ENCODE peak calls at places on chromosomes 16 and 17, in ten cellular contexts. P is IMR-90, T is AG04450, S is fibroblast of lung, I is heart right ventricle, J is dorsolateral prefrontal cortex, D is lower lobe of right lung, F is OCI-LY7, N is tibial artery, O is spleen. Q is an unnamed sample.

GRCh38 chr17:18141210-18141803 is 32.8 kb downstream of the MYO15A start:
- DNase-seq in J (peak; percentile 28), S (peak; percentile 70), O (no peak), T (no peak), D (no peak), F (peak; percentile 75), P (peak; percentile 55), I (peak; percentile 46), N (no peak), Q (no peak)

GRCh38 chr16:62041401-62041800 is 5.2 kb upstream of the CDH8 start:
- DNase-seq in P (no peak), F (peak; percentile 8), I (no peak), D (no peak), N (no peak), T (no peak), S (no peak), J (no peak), O (no peak), Q (no peak)

GRCh38 chr16:68590201-68590994 is 51.3 kb downstream of the ZFP90 start:
- DNase-seq in F (peak; percentile 34), J (no peak), S (peak; percentile 46), D (peak; percentile 77), N (no peak), O (peak; percentile 81), T (no peak), I (no peak), P (peak; percentile 7), Q (peak; percentile 88)

GRCh38 chr17:65733314-65733713 is 171.9 kb upstream of the AXIN2 start:
- DNase-seq in I (no peak), P (no peak), S (no peak), T (no peak), N (no peak), O (no peak), F (no peak), D (no peak), J (no peak), Q (no peak)

GRCh38 chr16:28309811-28310311 is 17.5 kb downstream of the SBK1 start:
- DNase-seq in T (no peak), F (no peak), J (no peak), P (no peak), S (no peak), N (no peak), O (peak; percentile 92), D (peak; percentile 72), I (no peak), Q (peak; percentile 80)

GRCh38 chr17:21292867-21293845 is 8.6 kb downstream of the MAP2K3 start:
- DNase-seq in O (no peak), N (no peak), F (no peak), S (no peak), T (no peak), J (no peak), I (no peak), D (peak; percentile 44), P (no peak), Q (no peak)

GRCh38 chr17:44864831-44865230 is 17.1 kb downstream of the HIGD1B start:
- DNase-seq in P (no peak), O (no peak), I (no peak), D (no peak), F (no peak), T (no peak), S (no peak), J (no peak), N (no peak), Q (no peak)

GRCh38 chr17:35930211-35931065 is at the start of gene RDM1:
- DNase-seq in N (peak; percentile 72), T (peak; percentile 8), J (peak; percentile 50), D (peak; percentile 61), O (peak; percentile 87), I (peak; percentile 49), F (peak; percentile 70), S (peak; percentile 45), P (peak; percentile 34), Q (peak; percentile 76)

GRCh38 chr17:73325527-73325842 is 13.7 kb upstream of the CDC42EP4 start:
- DNase-seq in T (no peak), F (no peak), N (peak; percentile 78), I (no peak), O (no peak), D (no peak), J (no peak), P (peak; percentile 63), S (peak; percentile 89), Q (no peak)

GRCh38 chr17:76497979-76498885 is 3.0 kb downstream of the RHBDF2 start:
- DNase-seq in P (peak; percentile 93), D (peak; percentile 74), O (peak; percentile 89), T (peak; percentile 76), N (peak; percentile 93), S (peak; percentile 74), F (no peak), I (peak; percentile 88), J (no peak), Q (peak; percentile 86)

GRCh38 chr17:34389343-34389742 is 26.3 kb upstream of the CCL1 start:
- DNase-seq in O (no peak), F (peak; percentile 32), N (no peak), T (no peak), P (no peak), I (no peak), S (no peak), J (no peak), D (no peak), Q (no peak)

GRCh38 chr16:89005201-89006035 is 28.4 kb upstream of the CBFA2T3 start:
- DNase-seq in S (no peak), N (no peak), F (no peak), O (peak; percentile 65), J (no peak), D (peak; percentile 28), I (no peak), T (no peak), P (no peak), Q (no peak)

GRCh38 chr17:79793924-79794304 is 3.0 kb downstream of the CBX8 start:
- DNase-seq in S (no peak), I (no peak), P (no peak), T (peak; percentile 42), F (no peak), O (no peak), N (no peak), D (no peak), J (no peak), Q (no peak)

GRCh38 chr16:27446721-27447120 is 44.7 kb downstream of the IL21R start:
- DNase-seq in O (peak; percentile 92), T (no peak), P (no peak), N (no peak), I (no peak), J (no peak), F (no peak), D (peak; percentile 45), S (no peak), Q (no peak)

GRCh38 chr17:17200831-17201230 is 5.3 kb downstream of the PLD6 start:
- DNase-seq in O (no peak), T (no peak), S (peak; percentile 54), J (no peak), D (no peak), P (peak; percentile 58), I (no peak), N (no peak), F (no peak), Q (no peak)

GRCh38 chr17:348692-349425 is 3.7 kb downstream of the RPH3AL start:
- DNase-seq in P (no peak), J (no peak), N (no peak), I (no peak), D (peak; percentile 74), T (no peak), S (no peak), F (no peak), O (peak; percentile 45), Q (peak; percentile 78)
- H3K27ac ChIP-seq in P (no peak overlapping the region), J (no peak overlapping the region), N (no peak overlapping the region), I (peak overlapping the region; percentile 92), D (peak overlapping the region; percentile 93), T (no peak overlapping the region), S (no peak overlapping the region), F (no peak overlapping the region), O (peak overlapping the region; percentile 83), Q (peak overlapping the region; percentile 87)

GRCh38 chr17:733743-734142 is 1.3 kb downstream of the TLCD3A start:
- DNase-seq in S (no peak), J (no peak), I (no peak), P (no peak), O (no peak), D (no peak), N (no peak), F (no peak), T (no peak), Q (no peak)
- H3K27ac ChIP-seq in S (peak overlapping the region; percentile 77), J (peak overlapping the region; percentile 63), I (no peak overlapping the region), P (no peak overlapping the region), O (no peak overlapping the region), D (no peak overlapping the region), N (no peak overlapping the region), F (no peak overlapping the region), T (no peak overlapping the region), Q (no peak overlapping the region)

DNA sequence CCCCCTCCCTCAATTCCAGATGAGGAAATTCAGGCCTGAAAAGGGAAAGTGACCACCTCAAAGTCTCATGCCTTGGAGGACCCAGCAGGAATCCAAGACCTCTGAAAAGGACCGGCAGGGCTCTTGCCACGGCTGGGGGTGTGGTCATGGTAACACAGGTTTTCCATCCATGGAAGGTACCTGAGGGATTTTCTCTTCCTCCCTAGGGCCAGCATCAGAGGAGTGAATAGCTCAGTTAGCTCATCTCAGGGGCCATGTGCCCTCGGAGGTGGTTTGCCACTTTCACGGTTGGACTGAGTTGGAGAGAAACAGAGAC is 1.3 kb downstream of the CIITA start:
- DNase-seq in N (no peak), F (no peak), T (no peak), O (no peak), P (no peak), S (no peak), D (no peak), J (no peak), I (no peak), Q (no peak)
- H3K27ac ChIP-seq in N (no peak overlapping the region), F (peak overlapping the region; percentile 94), T (no peak overlapping the region), O (peak overlapping the region; percentile 91), P (no peak overlapping the region), S (no peak overlapping the region), D (peak overlapping the region; percentile 85), J (no peak overlapping the region), I (peak overlapping the region; percentile 79), Q (peak overlapping the region; percentile 72)

GRCh38 chr17:8142887-8143580 is 9.2 kb downstream of the PER1 start:
- DNase-seq in P (no peak), O (no peak), D (no peak), T (no peak), N (no peak), F (no peak), I (no peak), J (no peak), S (no peak), Q (no peak)

GRCh38 chr17:8141741-8142140 is 10.5 kb downstream of the PER1 start:
- DNase-seq in O (no peak), T (no peak), S (no peak), N (no peak), I (no peak), F (no peak), D (peak; percentile 48), J (no peak), P (no peak), Q (no peak)

GRCh38 chr17:8143581-8144400 is 8.4 kb downstream of the PER1 start:
- DNase-seq in F (no peak), D (peak; percentile 45), O (no peak), J (no peak), T (no peak), I (no peak), S (no peak), P (no peak), N (no peak), Q (peak; percentile 57)

GRCh38 chr17:8141046-8141445 is 11.2 kb downstream of the PER1 start:
- DNase-seq in F (no peak), J (no peak), O (no peak), D (peak; percentile 42), T (no peak), I (no peak), P (no peak), N (peak; percentile 76), S (no peak), Q (no peak)

GRCh38 chr17:8142158-8142886 is 9.9 kb downstream of the PER1 start:
- DNase-seq in T (no peak), S (no peak), I (no peak), N (peak; percentile 72), P (no peak), J (no peak), O (no peak), F (no peak), D (peak; percentile 46), Q (no peak)
- H3K27ac ChIP-seq in T (no peak overlapping the region), S (no peak overlapping the region), I (no peak overlapping the region), N (peak overlapping the region; percentile 29), P (no peak overlapping the region), J (no peak overlapping the region), O (no peak overlapping the region), F (no peak overlapping the region), D (no peak overlapping the region), Q (no peak overlapping the region)

Q was measured in upper lobe of right lung.